ENCODE peak calls at places on chromosomes 7 and 10, in seven cellular contexts. One of them, this sample, is unnamed.
A peak's percentile ranks its signal among the peaks of the same experiment; 100 is the strongest.

GRCh38 chr10:12825255-12825654 is 176.3 kb downstream of the CCDC3 start:
- DNase-seq in astrocyte of the spinal cord: no peak
- DNase-seq in DND-41: no peak
- DNase-seq in BJ: no peak
- DNase-seq in pancreas: no peak
- DNase-seq in foreskin fibroblast: no peak
- DNase-seq in IMR-90: peak; percentile 81
- DNase-seq in this sample: no peak

GRCh38 chr10:93471110-93471651 is 11.0 kb downstream of the MYOF start:
- DNase-seq in astrocyte of the spinal cord: peak; percentile 99
- DNase-seq in DND-41: no peak
- DNase-seq in BJ: peak; percentile 98
- DNase-seq in pancreas: no peak
- DNase-seq in foreskin fibroblast: peak; percentile 96
- DNase-seq in IMR-90: peak; percentile 97
- DNase-seq in this sample: no peak

GRCh38 chr10:124943301-124944092 is 1.6 kb downstream of the ZRANB1 start:
- DNase-seq in astrocyte of the spinal cord: peak; percentile 69
- DNase-seq in DND-41: no peak
- DNase-seq in BJ: peak; percentile 85
- DNase-seq in pancreas: no peak
- DNase-seq in foreskin fibroblast: peak; percentile 78
- DNase-seq in IMR-90: peak; percentile 95
- DNase-seq in this sample: no peak

GRCh38 chr10:45515630-45516029 is 141.6 kb downstream of the ALOX5 start:
- DNase-seq in astrocyte of the spinal cord: no peak
- DNase-seq in DND-41: no peak
- DNase-seq in BJ: no peak
- DNase-seq in pancreas: no peak
- DNase-seq in foreskin fibroblast: no peak
- DNase-seq in IMR-90: no peak
- DNase-seq in this sample: no peak

GRCh38 chr10:118041316-118041715 is 5.4 kb downstream of the RAB11FIP2 start:
- DNase-seq in astrocyte of the spinal cord: peak; percentile 77
- DNase-seq in DND-41: no peak
- DNase-seq in BJ: peak; percentile 11
- DNase-seq in pancreas: no peak
- DNase-seq in foreskin fibroblast: peak; percentile 64
- DNase-seq in IMR-90: peak; percentile 76
- DNase-seq in this sample: no peak

GRCh38 chr10:11339660-11340059 is 271.8 kb downstream of the USP6NL start:
- DNase-seq in astrocyte of the spinal cord: no peak
- DNase-seq in DND-41: no peak
- DNase-seq in BJ: no peak
- DNase-seq in pancreas: no peak
- DNase-seq in foreskin fibroblast: no peak
- DNase-seq in IMR-90: no peak
- DNase-seq in this sample: no peak

GRCh38 chr7:96174812-96175211 is 147.1 kb downstream of the SLC25A13 start:
- DNase-seq in astrocyte of the spinal cord: no peak
- DNase-seq in DND-41: no peak
- DNase-seq in BJ: no peak
- DNase-seq in pancreas: no peak
- DNase-seq in foreskin fibroblast: no peak
- DNase-seq in IMR-90: no peak
- DNase-seq in this sample: no peak

GRCh38 chr10:90372442-90372841 is 485.4 kb downstream of the HTR7 start:
- DNase-seq in astrocyte of the spinal cord: no peak
- DNase-seq in DND-41: no peak
- DNase-seq in BJ: no peak
- DNase-seq in pancreas: no peak
- DNase-seq in foreskin fibroblast: no peak
- DNase-seq in IMR-90: no peak
- DNase-seq in this sample: no peak

GRCh38 chr7:30642789-30643188 is 39.5 kb downstream of the CRHR2 start:
- DNase-seq in astrocyte of the spinal cord: no peak
- DNase-seq in DND-41: no peak
- DNase-seq in BJ: no peak
- DNase-seq in pancreas: no peak
- DNase-seq in foreskin fibroblast: no peak
- DNase-seq in IMR-90: no peak
- DNase-seq in this sample: no peak
- H3K4me3 ChIP-seq in astrocyte of the spinal cord: no peak overlapping the region
- H3K4me3 ChIP-seq in DND-41: no peak overlapping the region
- H3K4me3 ChIP-seq in BJ: no peak overlapping the region
- H3K4me3 ChIP-seq in pancreas: no peak overlapping the region
- H3K4me3 ChIP-seq in foreskin fibroblast: no peak overlapping the region
- H3K4me3 ChIP-seq in IMR-90: no peak overlapping the region
- H3K4me3 ChIP-seq in this sample: no peak overlapping the region

DNA sequence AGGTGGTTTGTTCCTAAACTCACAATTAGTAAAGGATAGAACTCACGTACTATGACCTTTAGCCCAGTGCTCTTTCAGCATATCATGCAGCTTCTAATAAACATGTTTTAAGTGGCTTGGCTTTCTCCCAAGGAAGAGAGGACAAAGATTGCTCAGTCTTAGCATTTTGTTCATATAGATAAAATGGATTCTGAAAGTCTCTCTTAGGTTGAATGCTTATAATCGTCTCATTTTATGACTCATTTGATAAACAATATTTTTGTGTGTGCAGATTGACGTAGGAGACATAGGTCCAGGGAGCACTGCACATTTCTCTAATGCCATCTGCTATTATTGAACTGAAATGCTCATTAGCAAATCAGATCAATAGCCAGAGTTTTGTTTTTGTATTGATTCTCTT is 44.8 kb downstream of the GNAT3 start:
- DNase-seq in astrocyte of the spinal cord: peak; percentile 48
- DNase-seq in DND-41: no peak
- DNase-seq in BJ: no peak
- DNase-seq in pancreas: no peak
- DNase-seq in foreskin fibroblast: peak; percentile 57
- DNase-seq in IMR-90: peak; percentile 85
- DNase-seq in this sample: no peak
- H3K4me3 ChIP-seq in astrocyte of the spinal cord: no peak overlapping the region
- H3K4me3 ChIP-seq in DND-41: no peak overlapping the region
- H3K4me3 ChIP-seq in BJ: no peak overlapping the region
- H3K4me3 ChIP-seq in pancreas: no peak overlapping the region
- H3K4me3 ChIP-seq in foreskin fibroblast: no peak overlapping the region
- H3K4me3 ChIP-seq in IMR-90: no peak overlapping the region
- H3K4me3 ChIP-seq in this sample: no peak overlapping the region

DNA sequence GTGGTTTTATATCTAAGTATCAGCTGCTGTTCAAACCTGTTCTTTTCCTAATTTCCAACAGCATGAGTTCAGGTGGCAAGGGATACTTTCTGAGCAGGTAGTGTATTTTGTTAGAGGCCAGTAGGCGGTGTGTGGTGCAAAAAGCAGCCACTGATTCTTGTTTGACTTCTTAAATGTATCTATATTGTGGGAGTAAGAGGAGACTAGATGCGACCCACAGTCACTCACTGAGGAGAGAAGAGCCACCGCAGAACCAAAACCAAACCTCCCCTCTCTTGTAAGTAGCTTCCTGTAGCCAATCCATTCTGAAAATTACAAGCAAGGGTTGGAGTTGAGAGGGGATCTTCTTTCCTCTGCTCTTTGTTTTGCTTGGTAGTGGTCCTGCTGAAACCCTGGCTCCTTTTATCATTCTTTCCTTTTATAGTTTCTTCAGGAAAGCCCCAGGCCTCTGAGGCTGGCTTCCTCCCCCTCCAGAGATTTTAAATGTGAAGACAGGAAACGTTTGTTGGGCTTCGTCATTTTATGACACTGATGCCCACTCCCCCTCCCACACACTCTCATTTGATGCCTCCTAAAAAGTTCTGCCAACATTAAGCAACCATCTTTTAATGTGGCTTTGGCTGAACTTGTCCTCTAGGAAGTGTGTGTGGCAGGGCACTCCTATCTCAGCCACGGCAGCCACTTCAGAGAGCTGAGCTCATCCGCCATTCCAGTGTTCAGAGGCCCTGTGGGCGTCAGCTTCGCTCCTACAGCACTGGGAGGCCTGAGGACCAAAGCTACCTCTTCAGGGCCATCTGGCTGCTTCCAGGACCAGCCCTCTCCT is 566.1 kb downstream of the SUGCT start:
- DNase-seq in astrocyte of the spinal cord: peak; percentile 29
- DNase-seq in DND-41: peak; percentile 59
- DNase-seq in BJ: no peak
- DNase-seq in pancreas: no peak
- DNase-seq in foreskin fibroblast: peak; percentile 31
- DNase-seq in IMR-90: peak; percentile 23
- DNase-seq in this sample: no peak
- H3K4me3 ChIP-seq in astrocyte of the spinal cord: no peak overlapping the region
- H3K4me3 ChIP-seq in DND-41: no peak overlapping the region
- H3K4me3 ChIP-seq in BJ: no peak overlapping the region
- H3K4me3 ChIP-seq in pancreas: no peak overlapping the region
- H3K4me3 ChIP-seq in foreskin fibroblast: no peak overlapping the region
- H3K4me3 ChIP-seq in IMR-90: no peak overlapping the region
- H3K4me3 ChIP-seq in this sample: no peak overlapping the region

DNA sequence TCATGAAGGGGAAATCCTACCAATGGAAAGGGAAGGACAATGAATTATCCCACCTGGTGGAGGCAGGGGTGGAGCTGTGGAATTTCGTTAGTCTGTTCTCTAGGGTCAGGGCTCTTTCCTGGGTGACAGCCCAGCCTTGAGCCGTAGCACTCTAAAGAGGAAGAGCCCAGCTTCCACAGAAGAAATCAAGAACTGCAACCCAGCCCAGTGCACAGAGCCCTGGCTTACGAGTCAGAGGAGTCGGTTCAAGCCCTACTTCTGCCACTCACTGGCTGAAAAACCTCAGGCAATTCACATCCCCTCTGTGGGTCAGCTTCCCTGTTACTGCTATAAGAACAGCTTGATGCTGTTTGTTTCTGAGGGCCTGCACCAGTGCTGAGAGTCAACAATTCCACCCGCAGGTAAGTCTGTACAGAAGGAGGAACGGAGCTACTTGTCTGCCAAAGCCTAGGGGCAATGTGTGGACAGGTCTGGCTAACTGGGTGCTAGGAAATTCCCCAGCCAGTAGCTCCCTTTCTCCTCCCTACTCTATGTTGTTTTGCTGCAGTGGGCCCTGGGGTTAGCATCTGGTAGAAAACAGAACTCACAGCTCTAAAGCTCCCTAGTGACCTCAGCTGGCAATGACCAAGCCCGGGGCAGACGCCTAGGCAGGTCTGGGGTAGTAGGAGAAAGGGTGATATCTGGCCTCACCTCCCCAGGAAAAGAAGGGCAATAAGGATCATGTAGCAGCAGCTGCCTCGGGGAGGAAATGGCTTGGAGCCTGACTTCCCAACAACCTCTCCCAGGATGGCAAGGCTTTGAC is 3.3 kb downstream of the AVPI1 start:
- DNase-seq in astrocyte of the spinal cord: peak; percentile 45
- DNase-seq in DND-41: no peak
- DNase-seq in BJ: no peak
- DNase-seq in pancreas: no peak
- DNase-seq in foreskin fibroblast: peak; percentile 83
- DNase-seq in IMR-90: peak; percentile 70
- DNase-seq in this sample: no peak
- H3K4me3 ChIP-seq in astrocyte of the spinal cord: no peak overlapping the region
- H3K4me3 ChIP-seq in DND-41: no peak overlapping the region
- H3K4me3 ChIP-seq in BJ: peak overlapping the region; percentile 21
- H3K4me3 ChIP-seq in pancreas: peak overlapping the region; percentile 10
- H3K4me3 ChIP-seq in foreskin fibroblast: peak overlapping the region; percentile 91
- H3K4me3 ChIP-seq in IMR-90: peak overlapping the region; percentile 98
- H3K4me3 ChIP-seq in this sample: no peak overlapping the region

GRCh38 chr10:98340261-98340675 is 72.3 kb upstream of the LOXL4 start:
- DNase-seq in astrocyte of the spinal cord: peak; percentile 13
- DNase-seq in DND-41: no peak
- DNase-seq in BJ: no peak
- DNase-seq in pancreas: no peak
- DNase-seq in foreskin fibroblast: peak; percentile 63
- DNase-seq in IMR-90: peak; percentile 49
- DNase-seq in this sample: no peak

GRCh38 chr10:98340946-98341345 is 73.0 kb upstream of the LOXL4 start:
- DNase-seq in astrocyte of the spinal cord: no peak
- DNase-seq in DND-41: no peak
- DNase-seq in BJ: no peak
- DNase-seq in pancreas: no peak
- DNase-seq in foreskin fibroblast: peak; percentile 56
- DNase-seq in IMR-90: peak; percentile 38
- DNase-seq in this sample: no peak

GRCh38 chr10:98338896-98339295 is 70.9 kb upstream of the LOXL4 start:
- DNase-seq in astrocyte of the spinal cord: peak; percentile 28
- DNase-seq in DND-41: no peak
- DNase-seq in BJ: no peak
- DNase-seq in pancreas: no peak
- DNase-seq in foreskin fibroblast: no peak
- DNase-seq in IMR-90: peak; percentile 20
- DNase-seq in this sample: no peak

GRCh38 chr10:98338318-98338717 is 70.3 kb upstream of the LOXL4 start:
- DNase-seq in astrocyte of the spinal cord: peak; percentile 13
- DNase-seq in DND-41: no peak
- DNase-seq in BJ: no peak
- DNase-seq in pancreas: no peak
- DNase-seq in foreskin fibroblast: no peak
- DNase-seq in IMR-90: peak; percentile 23
- DNase-seq in this sample: no peak

DNA sequence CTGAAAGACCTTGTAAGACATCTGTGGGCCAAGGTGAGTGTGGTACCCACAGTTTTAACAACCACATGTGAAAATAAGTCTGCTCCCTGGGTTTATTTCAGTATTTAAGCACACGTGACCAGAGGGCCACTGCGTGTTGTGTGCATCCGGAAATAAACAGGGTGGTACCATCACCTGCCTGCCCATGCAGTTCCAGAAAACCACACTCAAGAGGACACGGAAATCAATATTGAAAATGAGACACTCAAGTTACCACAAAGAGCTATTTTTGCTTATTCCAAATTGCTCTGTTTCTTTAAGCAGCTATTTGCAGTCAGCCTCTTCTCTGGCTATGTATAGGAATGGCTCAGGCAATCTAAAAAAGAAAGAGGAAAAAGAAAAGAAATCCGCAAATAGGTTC is 71.8 kb upstream of the LOXL4 start:
- DNase-seq in astrocyte of the spinal cord: no peak
- DNase-seq in DND-41: no peak
- DNase-seq in BJ: no peak
- DNase-seq in pancreas: no peak
- DNase-seq in foreskin fibroblast: no peak
- DNase-seq in IMR-90: no peak
- DNase-seq in this sample: no peak
- H3K4me3 ChIP-seq in astrocyte of the spinal cord: no peak overlapping the region
- H3K4me3 ChIP-seq in DND-41: no peak overlapping the region
- H3K4me3 ChIP-seq in BJ: no peak overlapping the region
- H3K4me3 ChIP-seq in pancreas: no peak overlapping the region
- H3K4me3 ChIP-seq in foreskin fibroblast: no peak overlapping the region
- H3K4me3 ChIP-seq in IMR-90: no peak overlapping the region
- H3K4me3 ChIP-seq in this sample: no peak overlapping the region

This sample was measured in dorsolateral prefrontal cortex.